ENCODE peak calls at places on chromosome 13, in five cellular contexts. V, T, C, U and A are unnamed samples.

GRCh38 chr13:94269557-94269956 is 209.9 kb downstream of the DCT start:
- DNase-seq in V (no peak), T (no peak), C (no peak), U (no peak), A (no peak)

GRCh38 chr13:110232756-110233155 is 74.2 kb downstream of the COL4A1 start:
- DNase-seq in V (no peak), T (no peak), C (no peak), U (no peak), A (no peak)

GRCh38 chr13:75418997-75419396 is 63.0 kb downstream of the TBC1D4 start:
- DNase-seq in V (no peak), T (no peak), C (no peak), U (peak), A (peak)

GRCh38 chr13:99042851-99043250 is 65.0 kb upstream of the DOCK9 start:
- DNase-seq in V (no peak), T (no peak), C (no peak), U (no peak), A (no peak)

GRCh38 chr13:79392882-79393563 is 13.0 kb downstream of the RBM26 start:
- DNase-seq in V (no peak), T (no peak), C (no peak), U (peak), A (no peak)

GRCh38 chr13:39900106-39900750 is 244.8 kb downstream of the COG6 start:
- DNase-seq in V (no peak), T (no peak), C (peak), U (peak), A (no peak)

GRCh38 chr13:48904668-48905290 is 70.9 kb upstream of the FNDC3A start:
- DNase-seq in V (no peak), T (no peak), C (no peak), U (no peak), A (no peak)

GRCh38 chr13:20570540-20570939 is 3.6 kb downstream of the IFT88 start:
- DNase-seq in V (no peak), T (no peak), C (no peak), U (peak), A (peak)

GRCh38 chr13:100646030-100646673 is 28.4 kb downstream of the TMTC4 start:
- DNase-seq in V (peak), T (no peak), C (no peak), U (peak), A (no peak)

GRCh38 chr13:74077375-74077774 is 56.8 kb downstream of the KLF12 start:
- DNase-seq in V (no peak), T (no peak), C (no peak), U (no peak), A (no peak)

DNA sequence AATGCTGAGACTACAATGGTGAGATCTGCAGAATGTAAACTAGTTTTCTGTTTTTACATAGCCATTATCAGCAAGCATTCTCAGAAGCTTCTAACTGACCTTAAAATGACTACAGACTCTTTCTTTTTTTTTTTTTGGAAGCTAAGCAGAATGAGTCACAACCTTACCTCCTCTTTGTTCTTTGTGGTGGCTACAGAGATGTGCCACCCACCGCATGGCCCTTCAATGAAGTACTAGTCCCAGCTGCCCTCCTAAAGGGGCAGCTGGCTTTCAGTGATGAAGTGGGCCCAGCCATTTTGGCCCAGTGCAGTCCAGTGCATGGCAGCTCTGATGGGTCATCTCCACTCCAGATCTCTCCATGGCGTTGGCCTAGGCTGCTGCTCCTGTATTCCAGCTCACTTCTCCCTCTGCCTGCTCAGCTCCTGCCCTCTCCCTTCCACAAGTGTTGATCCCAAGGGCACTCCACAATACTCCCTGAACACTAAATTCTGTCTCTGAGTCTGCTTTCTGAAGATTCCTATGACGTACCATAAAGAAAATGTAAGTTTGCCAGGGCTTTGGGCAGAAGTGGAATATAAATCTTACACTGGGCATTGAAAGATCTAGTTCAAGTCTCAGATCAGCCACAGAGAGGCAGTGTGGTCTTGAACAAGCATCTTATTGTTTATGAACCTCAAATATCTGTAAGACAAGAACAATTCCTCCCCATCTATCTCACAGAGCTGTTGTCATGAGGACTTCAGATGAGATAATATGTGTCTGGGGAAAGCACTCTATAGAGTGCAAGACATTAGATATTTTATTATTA is 85.6 kb downstream of the RXFP2 start:
- DNase-seq in V (no peak), T (no peak), C (no peak), U (peak), A (no peak)
- TF ChIP-seq CTCF in V (peak), T (peak), C (peak), U (no peak), A (peak)

GRCh38 chr13:63026285-63026797 is 1610.7 kb upstream of the PCDH20 start:
- DNase-seq in V (no peak), T (no peak), C (no peak), U (no peak), A (no peak)

GRCh38 chr13:63024458-63024857 is 1608.8 kb upstream of the PCDH20 start:
- DNase-seq in V (no peak), T (no peak), C (no peak), U (no peak), A (no peak)

DNA sequence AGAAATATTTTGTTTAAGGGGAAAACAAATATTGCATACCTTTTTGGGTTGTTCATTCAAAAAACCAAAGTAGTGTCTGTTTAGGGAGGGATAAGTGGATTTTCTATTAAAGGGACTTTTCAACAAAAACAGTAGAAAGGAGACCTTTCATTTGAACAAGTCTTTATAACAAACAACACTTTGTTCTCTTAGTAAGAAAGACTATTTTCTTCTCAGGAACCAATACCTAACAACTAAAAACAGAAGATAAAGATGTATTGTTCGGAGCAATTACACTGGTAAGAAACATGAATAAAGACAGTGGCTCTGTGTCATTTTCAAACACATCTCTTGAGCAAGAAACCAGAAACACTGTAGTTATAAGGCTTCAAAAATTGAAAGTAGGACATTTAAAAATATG is 1610.1 kb upstream of the PCDH20 start:
- DNase-seq in V (no peak), T (no peak), C (no peak), U (no peak), A (no peak)
- H3K4me3 ChIP-seq in V (no peak), T (no peak), C (no peak), U (no peak), A (no peak)

GRCh38 chr13:76822691-76823267 is 63.4 kb downstream of the KCTD12 start:
- DNase-seq in V (peak), T (no peak), C (no peak), U (peak), A (peak)
- TF ChIP-seq CTCF in V (peak), T (peak), C (peak), U (peak), A (peak)

GRCh38 chr13:46647514-46648065 is 94.6 kb downstream of the LRCH1 start:
- DNase-seq in V (no peak), T (no peak), C (no peak), U (no peak), A (no peak)
- H3K4me3 ChIP-seq in V (no peak), T (no peak), C (no peak), U (no peak), A (no peak)

DNA sequence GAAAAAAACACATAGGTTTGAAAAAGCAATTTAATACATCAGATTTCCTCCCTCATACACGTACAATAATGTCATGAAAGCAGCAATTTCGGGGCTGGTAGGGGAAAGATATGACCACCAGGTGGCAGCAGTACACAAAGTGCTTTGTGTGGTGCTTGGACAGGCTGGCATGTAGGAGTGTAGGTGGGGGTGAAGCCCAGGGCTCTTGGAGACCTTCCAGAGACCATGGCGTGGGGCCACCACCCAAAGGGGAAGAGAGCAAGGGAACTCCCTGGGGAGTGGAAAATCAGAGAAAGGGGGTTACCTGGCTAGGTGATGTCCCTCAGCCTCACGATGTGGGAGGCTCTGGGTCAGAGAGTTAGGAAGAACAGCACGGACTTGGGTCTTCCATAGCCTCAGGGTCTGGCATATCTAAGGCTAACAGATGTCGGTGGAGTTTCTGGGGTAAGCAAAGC is 11.8 kb upstream of the CCNA1 start:
- DNase-seq in V (no peak), T (peak), C (peak), U (peak), A (peak)
- TF ChIP-seq CTCF in V (peak), T (peak), C (peak), U (peak), A (peak)